ENCODE peak calls at places on chromosomes 12 and 14, in ten cellular contexts. S, C, A, T, W, Q, I, G, X and O are unnamed samples.

GRCh38 chr14:37970696-37971095 is 237.0 kb upstream of the SSTR1 start:
- DNase-seq in A (no peak), Q (no peak), C (no peak), X (no peak), G (no peak), I (no peak), W (no peak), S (no peak), T (no peak), O (no peak)

GRCh38 chr12:104604995-104605675 is 148.4 kb downstream of the CHST11 start:
- DNase-seq in A (peak), T (no peak), C (no peak), W (no peak), Q (no peak), I (no peak), X (no peak), G (no peak), S (no peak), O (no peak)

GRCh38 chr12:124767075-124767821 is 96.4 kb downstream of the SCARB1 start:
- DNase-seq in T (peak), I (peak), W (peak), S (peak), X (peak), G (peak), A (peak), Q (peak), C (no peak), O (no peak)

GRCh38 chr12:41418586-41418985 is 230.5 kb downstream of the PDZRN4 start:
- DNase-seq in S (no peak), G (no peak), W (no peak), A (no peak), T (no peak), I (no peak), C (no peak), Q (no peak), X (no peak), O (no peak)

GRCh38 chr14:68141531-68142088 is 322.0 kb downstream of the RAD51B start:
- DNase-seq in A (no peak), G (no peak), T (no peak), I (no peak), X (no peak), C (peak), Q (peak), S (peak), W (peak), O (no peak)

GRCh38 chr14:22471545-22472121 is 117.4 kb downstream of the DAD1 start:
- DNase-seq in W (peak), Q (peak), C (peak), X (peak), A (no peak), G (no peak), S (peak), T (peak), I (no peak), O (no peak)

GRCh38 chr14:25103261-25103660 is 53.3 kb upstream of the STXBP6 start:
- DNase-seq in W (no peak), X (no peak), Q (no peak), T (no peak), A (no peak), S (no peak), I (no peak), C (no peak), G (no peak), O (no peak)

GRCh38 chr14:73943083-73943482 is 6.8 kb downstream of the FAM161B start:
- DNase-seq in I (no peak), G (no peak), Q (peak), S (peak), X (peak), A (no peak), C (peak), T (no peak), W (peak), O (no peak)

GRCh38 chr14:24960816-24961215 is 89.1 kb downstream of the STXBP6 start:
- DNase-seq in C (peak), W (peak), A (no peak), S (no peak), G (no peak), T (no peak), Q (no peak), I (no peak), X (no peak), O (no peak)

GRCh38 chr12:47577213-47577612 is 128.6 kb downstream of the RPAP3 start:
- DNase-seq in X (no peak), C (no peak), A (no peak), T (no peak), Q (no peak), G (no peak), I (no peak), S (no peak), W (no peak), O (no peak)

GRCh38 chr12:80033457-80033856 is 65.9 kb upstream of the OTOGL start:
- DNase-seq in C (peak), W (peak), X (no peak), A (no peak), T (no peak), Q (peak), S (peak), I (no peak), G (no peak), O (peak)

GRCh38 chr12:46264057-46264456 is 4.8 kb downstream of the SLC38A1 start:
- DNase-seq in Q (no peak), X (no peak), G (no peak), C (peak), T (no peak), A (no peak), S (no peak), I (no peak), W (peak), O (no peak)

GRCh38 chr12:57019983-57020719 is 3.8 kb upstream of the TAC3 start:
- DNase-seq in X (no peak), A (no peak), Q (no peak), T (no peak), I (no peak), S (no peak), W (no peak), C (no peak), G (no peak), O (no peak)

GRCh38 chr12:91877022-91877421 is 268.6 kb downstream of the BTG1 start:
- DNase-seq in X (peak), S (no peak), A (peak), Q (peak), T (peak), G (peak), I (no peak), W (peak), C (peak), O (no peak)

GRCh38 chr12:78870539-78870938 is 6.0 kb downstream of the SYT1 start:
- DNase-seq in X (no peak), A (no peak), C (no peak), Q (no peak), I (no peak), G (no peak), W (no peak), T (no peak), S (no peak), O (no peak)

GRCh38 chr12:19833775-19834501 is 394.6 kb downstream of the AEBP2 start:
- DNase-seq in X (no peak), A (no peak), S (no peak), W (peak), T (no peak), C (peak), Q (peak), I (no peak), G (no peak), O (no peak)

GRCh38 chr12:131825146-131825892 is 2.9 kb upstream of the MMP17 start:
- DNase-seq in X (no peak), I (no peak), A (no peak), T (no peak), C (peak), Q (peak), W (peak), S (peak), G (no peak), O (no peak)

GRCh38 chr12:29792853-29793252 is 9.1 kb upstream of the TMTC1 start:
- DNase-seq in I (no peak), W (no peak), X (no peak), G (no peak), S (no peak), Q (no peak), A (no peak), T (no peak), C (no peak), O (no peak)

GRCh38 chr14:32298346-32298745 is 30.8 kb upstream of the AKAP6 start:
- DNase-seq in W (no peak), A (no peak), G (no peak), C (no peak), S (no peak), Q (no peak), T (no peak), I (no peak), X (no peak), O (no peak)

GRCh38 chr14:104536942-104537612 is 42.5 kb upstream of the C14orf180 start:
- DNase-seq in S (no peak), Q (peak), A (no peak), T (no peak), W (peak), I (no peak), X (no peak), G (no peak), C (peak), O (no peak)

GRCh38 chr12:24719293-24719721 is 229.6 kb downstream of the BCAT1 start:
- DNase-seq in W (peak), A (no peak), G (no peak), S (peak), T (peak), I (no peak), Q (peak), X (no peak), C (peak), O (no peak)

DNA sequence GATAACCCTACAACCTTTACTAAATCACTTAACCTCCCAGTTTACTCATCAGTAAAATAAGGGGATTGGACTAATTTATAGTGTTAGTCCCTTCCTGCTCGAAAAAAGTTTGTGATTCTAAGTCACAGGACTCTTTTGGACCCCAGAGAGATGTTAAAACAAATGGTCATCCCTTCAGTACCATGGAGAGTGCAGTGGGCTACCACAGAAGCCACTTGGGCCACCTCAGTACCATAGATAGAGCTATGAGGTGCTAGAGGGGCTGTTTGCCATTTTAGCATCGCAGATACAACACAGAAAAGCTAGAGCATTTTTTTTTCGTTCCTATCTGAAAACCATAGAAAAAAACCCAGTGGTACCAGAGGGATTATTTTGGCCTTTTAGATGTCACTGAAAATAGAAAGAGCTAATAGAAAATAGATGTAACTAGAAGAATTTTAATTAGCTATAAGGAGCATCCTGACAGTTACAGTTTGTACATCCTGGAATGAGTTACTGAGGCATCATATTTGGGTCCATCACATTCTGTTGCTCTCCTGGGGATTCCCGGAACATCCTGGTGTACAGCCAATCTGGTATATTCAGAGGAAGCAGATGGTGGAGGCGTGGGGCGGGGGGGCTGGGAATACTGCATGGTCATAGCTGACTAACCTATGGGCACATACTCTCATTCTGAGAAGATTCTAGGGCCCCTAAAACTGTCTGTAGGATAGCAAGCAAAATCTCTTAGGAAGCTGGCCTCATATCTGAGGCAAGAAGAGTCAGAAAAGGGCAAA is 2.8 kb downstream of the ZNF219 start:
- DNase-seq in G (no peak), A (no peak), S (peak), I (no peak), T (no peak), W (peak), X (no peak), Q (peak), C (no peak), O (no peak)
- H3K4me3 ChIP-seq in G (no peak), A (no peak), S (no peak), I (no peak), T (no peak), W (no peak), X (no peak), Q (no peak), C (no peak), O (no peak)

DNA sequence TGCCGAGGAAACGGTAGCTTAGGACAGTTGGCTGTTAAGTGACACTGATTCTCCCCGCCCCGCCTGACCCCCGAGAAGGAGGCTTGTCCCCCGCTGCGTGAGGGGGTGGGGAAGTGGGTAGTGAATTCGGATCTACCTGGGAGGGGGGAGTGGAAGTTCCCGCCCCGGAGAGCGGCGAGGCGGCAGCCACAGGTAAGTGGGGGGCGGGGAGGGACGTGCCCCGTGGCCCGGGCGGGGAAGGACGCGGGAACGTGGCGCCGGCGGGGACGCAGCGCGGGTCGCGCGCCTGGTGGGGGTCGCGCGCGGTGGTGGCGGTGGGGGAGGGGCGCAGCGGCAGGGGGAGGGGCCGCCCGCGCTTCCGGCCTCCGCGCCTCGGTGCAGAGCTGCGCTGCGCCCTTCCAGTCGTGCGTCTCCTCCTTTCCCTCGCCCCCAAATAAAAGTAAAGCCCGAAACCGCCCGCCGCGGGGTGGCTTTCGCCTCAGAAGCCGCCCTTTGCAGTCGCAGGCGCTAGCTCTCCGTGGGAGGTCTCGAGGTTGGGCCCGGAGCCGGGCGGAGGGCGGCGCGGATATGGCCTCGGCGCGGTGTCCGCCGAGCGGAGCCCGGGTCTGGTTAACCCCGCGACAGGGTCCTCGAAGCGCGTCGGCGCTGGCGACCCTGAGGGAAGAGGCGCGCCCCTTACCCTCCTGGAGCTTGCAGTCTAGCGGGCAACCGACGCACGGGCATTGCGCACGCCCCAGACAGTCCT is 387 bp downstream of the ATF1 start:
- DNase-seq in S (peak), I (no peak), T (peak), W (peak), Q (peak), C (no peak), A (peak), X (no peak), G (no peak), O (peak)
- H3K27ac ChIP-seq in S (peak), I (peak), T (peak), W (peak), Q (peak), C (peak), A (peak), X (peak), G (peak), O (peak)

GRCh38 chr12:130126023-130126432 is 36.2 kb upstream of the FZD10 start:
- DNase-seq in X (no peak), G (no peak), S (peak), T (no peak), C (no peak), W (no peak), I (peak), Q (no peak), A (no peak), O (no peak)
- TF ChIP-seq CTCF in X (no peak), G (no peak), S (no peak), T (no peak), C (no peak), W (no peak), I (no peak), Q (no peak), A (no peak), O (no peak)

DNA sequence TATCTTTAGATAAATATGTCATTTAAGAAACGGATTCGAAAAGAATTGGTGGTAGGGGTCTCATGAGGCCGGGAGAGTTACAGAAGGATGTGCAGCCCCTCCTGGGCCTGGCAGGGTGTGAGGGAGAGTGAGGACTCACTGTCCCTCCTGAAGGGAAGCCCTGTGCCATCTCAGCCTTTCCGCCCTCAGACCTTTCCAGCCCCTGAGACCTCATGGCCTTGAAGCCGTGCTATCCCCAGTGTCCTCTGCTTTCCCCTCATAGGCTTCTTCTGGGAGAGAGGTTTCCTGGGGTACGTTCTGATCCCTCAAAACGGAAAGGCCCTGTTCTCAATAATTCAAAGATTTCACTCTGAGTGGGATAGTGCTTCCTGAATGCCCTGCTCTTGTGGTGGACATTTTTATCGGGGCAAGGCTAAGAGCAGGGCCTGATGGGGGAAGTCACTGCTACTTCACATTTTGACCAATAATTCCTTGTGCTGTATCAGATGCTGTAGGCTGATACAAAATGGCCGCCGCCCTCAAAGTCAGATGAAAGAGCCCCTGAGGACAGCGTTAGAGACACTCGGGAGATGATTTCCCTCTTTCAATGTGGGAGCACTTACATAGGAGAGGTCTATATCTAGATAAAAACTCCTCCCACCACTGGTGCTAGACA is 1.3 kb downstream of the CD4 start:
- DNase-seq in Q (no peak), A (no peak), C (no peak), G (no peak), S (no peak), W (no peak), X (no peak), T (no peak), I (no peak), O (no peak)
- H3K4me3 ChIP-seq in Q (no peak), A (peak), C (no peak), G (peak), S (no peak), W (peak), X (no peak), T (no peak), I (no peak), O (peak)

GRCh38 chr14:95465358-95465757 is 51.1 kb downstream of the SYNE3 start:
- DNase-seq in X (no peak), Q (no peak), S (no peak), W (no peak), A (no peak), C (no peak), G (no peak), I (no peak), T (no peak), O (no peak)

GRCh38 chr14:95467232-95467631 is 49.2 kb downstream of the SYNE3 start:
- DNase-seq in G (no peak), A (no peak), Q (no peak), T (no peak), W (no peak), C (no peak), S (no peak), X (peak), I (no peak), O (no peak)

GRCh38 chr14:95466506-95466905 is 49.9 kb downstream of the SYNE3 start:
- DNase-seq in W (no peak), G (no peak), S (no peak), Q (no peak), T (no peak), X (no peak), C (no peak), A (no peak), I (no peak), O (no peak)

GRCh38 chr14:95464524-95464923 is 51.9 kb downstream of the SYNE3 start:
- DNase-seq in W (no peak), G (no peak), T (no peak), A (no peak), S (peak), X (no peak), C (no peak), Q (no peak), I (no peak), O (no peak)

GRCh38 chr14:95465936-95466335 is 50.5 kb downstream of the SYNE3 start:
- DNase-seq in A (no peak), S (no peak), I (no peak), W (no peak), G (no peak), X (no peak), Q (no peak), C (no peak), T (no peak), O (no peak)
- H3K27ac ChIP-seq in A (no peak), S (no peak), I (no peak), W (no peak), G (no peak), X (no peak), Q (no peak), C (no peak), T (no peak), O (no peak)

GRCh38 chr12:12713932-12714275 is 3.3 kb upstream of the CDKN1B start:
- DNase-seq in G (no peak), W (no peak), T (no peak), X (no peak), A (no peak), Q (no peak), S (no peak), I (no peak), C (no peak), O (no peak)

GRCh38 chr12:12715128-12715458 is 2.1 kb upstream of the CDKN1B start:
- DNase-seq in X (no peak), I (no peak), T (no peak), W (no peak), G (no peak), C (no peak), Q (no peak), S (no peak), A (no peak), O (no peak)

GRCh38 chr12:12716151-12716844 is 870 bp upstream of the CDKN1B start:
- DNase-seq in C (peak), W (peak), T (peak), A (no peak), X (no peak), Q (peak), I (no peak), S (no peak), G (no peak), O (no peak)

GRCh38 chr12:12715459-12716150 is 1.6 kb upstream of the CDKN1B start:
- DNase-seq in X (no peak), Q (no peak), T (peak), G (no peak), W (peak), C (peak), A (no peak), S (no peak), I (no peak), O (no peak)

DNA sequence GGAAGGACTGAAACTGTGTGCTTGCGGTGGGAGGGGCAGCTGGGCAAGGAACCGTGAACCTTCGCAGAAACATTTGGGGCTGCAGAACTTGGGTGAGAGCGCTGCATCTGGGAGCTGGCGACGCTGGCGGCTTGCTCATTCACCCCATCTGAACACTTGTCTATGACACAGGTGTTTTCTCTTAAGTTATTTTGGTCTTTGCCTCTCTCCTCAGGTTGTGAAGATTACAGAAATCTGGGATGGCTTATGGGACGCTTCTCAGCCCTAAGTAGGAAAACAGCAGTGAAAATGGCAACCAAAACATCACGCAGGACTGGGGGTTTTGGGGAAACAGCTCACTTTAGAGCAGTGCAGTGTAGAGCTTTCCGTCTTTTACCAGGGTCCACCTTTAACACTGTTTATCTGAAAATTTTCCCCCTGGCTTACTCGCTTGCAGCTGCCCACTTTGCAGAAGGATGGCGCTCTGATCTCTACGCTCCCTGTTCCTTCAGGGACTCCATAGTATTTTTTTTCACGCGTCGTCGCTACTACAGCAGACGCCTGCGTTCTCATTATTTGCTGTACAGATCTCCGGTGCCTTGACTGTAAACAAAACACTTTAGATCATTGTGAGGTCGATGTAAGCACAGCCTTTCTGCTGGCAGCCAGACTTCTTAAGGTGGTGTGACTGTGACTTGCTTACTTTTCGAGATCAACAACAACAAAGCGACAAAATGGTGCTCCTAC is 2.7 kb upstream of the CDKN1B start:
- DNase-seq in W (peak), I (no peak), C (peak), S (no peak), Q (no peak), X (peak), A (no peak), T (peak), G (no peak), O (no peak)
- TF ChIP-seq CTCF in W (no peak), I (peak), C (peak), S (peak), Q (peak), X (peak), A (peak), T (peak), G (peak), O (no peak)